ENCODE peak calls at places on chromosomes 12 and 14, in nine cellular contexts. One of them, this sample, is unnamed.
A peak's percentile ranks its signal among the peaks of the same experiment; 100 is the strongest.

GRCh38 chr12:93819048-93819491 is 141.9 kb downstream of the CRADD start:
- DNase-seq in gastrocnemius medialis: peak; percentile 64
- DNase-seq in lower leg skin: peak; percentile 89
- DNase-seq in HCT116: no peak
- DNase-seq in suprapubic skin: peak; percentile 82
- DNase-seq in IMR-90: peak; percentile 88
- DNase-seq in GM12878: no peak
- DNase-seq in tibial nerve: peak; percentile 54
- DNase-seq in uterus: peak; percentile 75
- DNase-seq in this sample: no peak

GRCh38 chr12:88153959-88154358 is 11.9 kb downstream of the TMTC3 start:
- DNase-seq in gastrocnemius medialis: no peak
- DNase-seq in suprapubic skin: no peak
- DNase-seq in tibial nerve: no peak
- DNase-seq in uterus: no peak
- DNase-seq in HCT116: peak; percentile 37
- DNase-seq in lower leg skin: no peak
- DNase-seq in GM12878: no peak
- DNase-seq in IMR-90: peak; percentile 70
- DNase-seq in this sample: peak; percentile 45

GRCh38 chr12:78062781-78063180 is 232.1 kb downstream of the NAV3 start:
- DNase-seq in lower leg skin: no peak
- DNase-seq in uterus: peak; percentile 17
- DNase-seq in GM12878: no peak
- DNase-seq in IMR-90: peak; percentile 83
- DNase-seq in suprapubic skin: no peak
- DNase-seq in gastrocnemius medialis: no peak
- DNase-seq in tibial nerve: no peak
- DNase-seq in HCT116: no peak
- DNase-seq in this sample: no peak

GRCh38 chr14:57390806-57391562 is 598 bp downstream of the NAA30 start:
- DNase-seq in HCT116: no peak
- DNase-seq in lower leg skin: peak; percentile 87
- DNase-seq in uterus: peak; percentile 14
- DNase-seq in gastrocnemius medialis: peak; percentile 15
- DNase-seq in tibial nerve: no peak
- DNase-seq in suprapubic skin: peak; percentile 70
- DNase-seq in GM12878: no peak
- DNase-seq in IMR-90: peak; percentile 14
- DNase-seq in this sample: peak; percentile 58

GRCh38 chr12:9340422-9341259 is 132.4 kb upstream of the PZP start:
- DNase-seq in IMR-90: peak; percentile 92
- DNase-seq in HCT116: no peak
- DNase-seq in uterus: no peak
- DNase-seq in tibial nerve: no peak
- DNase-seq in GM12878: no peak
- DNase-seq in lower leg skin: no peak
- DNase-seq in gastrocnemius medialis: no peak
- DNase-seq in suprapubic skin: no peak
- DNase-seq in this sample: no peak

GRCh38 chr12:104877107-104877705 is 80.9 kb downstream of the SLC41A2 start:
- DNase-seq in lower leg skin: no peak
- DNase-seq in HCT116: no peak
- DNase-seq in uterus: peak; percentile 48
- DNase-seq in IMR-90: peak; percentile 49
- DNase-seq in suprapubic skin: no peak
- DNase-seq in gastrocnemius medialis: no peak
- DNase-seq in tibial nerve: peak; percentile 60
- DNase-seq in GM12878: no peak
- DNase-seq in this sample: peak; percentile 66

GRCh38 chr12:8692573-8692972 is 5.2 kb upstream of the RIMKLB start:
- DNase-seq in gastrocnemius medialis: no peak
- DNase-seq in HCT116: no peak
- DNase-seq in lower leg skin: no peak
- DNase-seq in IMR-90: peak; percentile 71
- DNase-seq in uterus: peak; percentile 54
- DNase-seq in suprapubic skin: no peak
- DNase-seq in GM12878: no peak
- DNase-seq in tibial nerve: peak; percentile 48
- DNase-seq in this sample: no peak

GRCh38 chr12:5773550-5773949 is 171.5 kb downstream of the ANO2 start:
- DNase-seq in suprapubic skin: no peak
- DNase-seq in lower leg skin: no peak
- DNase-seq in gastrocnemius medialis: no peak
- DNase-seq in uterus: no peak
- DNase-seq in HCT116: no peak
- DNase-seq in GM12878: no peak
- DNase-seq in IMR-90: no peak
- DNase-seq in tibial nerve: no peak
- DNase-seq in this sample: no peak

GRCh38 chr14:71423481-71423880 is 508.7 kb upstream of the RGS6 start:
- DNase-seq in tibial nerve: no peak
- DNase-seq in GM12878: no peak
- DNase-seq in suprapubic skin: no peak
- DNase-seq in lower leg skin: no peak
- DNase-seq in uterus: no peak
- DNase-seq in HCT116: no peak
- DNase-seq in IMR-90: no peak
- DNase-seq in gastrocnemius medialis: no peak
- DNase-seq in this sample: no peak

GRCh38 chr14:79712302-79712950 is 498.9 kb downstream of the DIO2 start:
- DNase-seq in GM12878: no peak
- DNase-seq in gastrocnemius medialis: no peak
- DNase-seq in tibial nerve: no peak
- DNase-seq in lower leg skin: no peak
- DNase-seq in HCT116: no peak
- DNase-seq in uterus: no peak
- DNase-seq in IMR-90: no peak
- DNase-seq in suprapubic skin: no peak
- DNase-seq in this sample: no peak

GRCh38 chr14:58362798-58363412 is 32.8 kb upstream of the TOMM20L start:
- DNase-seq in gastrocnemius medialis: no peak
- DNase-seq in IMR-90: peak; percentile 17
- DNase-seq in tibial nerve: no peak
- DNase-seq in uterus: no peak
- DNase-seq in suprapubic skin: no peak
- DNase-seq in lower leg skin: no peak
- DNase-seq in HCT116: peak; percentile 21
- DNase-seq in GM12878: no peak
- DNase-seq in this sample: peak; percentile 37

GRCh38 chr14:79587194-79587593 is 624.1 kb downstream of the DIO2 start:
- DNase-seq in suprapubic skin: no peak
- DNase-seq in IMR-90: no peak
- DNase-seq in lower leg skin: no peak
- DNase-seq in gastrocnemius medialis: no peak
- DNase-seq in HCT116: no peak
- DNase-seq in tibial nerve: no peak
- DNase-seq in uterus: no peak
- DNase-seq in GM12878: no peak
- DNase-seq in this sample: no peak

GRCh38 chr12:123621101-123621500 is 12.4 kb downstream of the EIF2B1 start:
- DNase-seq in IMR-90: no peak
- DNase-seq in lower leg skin: no peak
- DNase-seq in uterus: no peak
- DNase-seq in gastrocnemius medialis: no peak
- DNase-seq in HCT116: no peak
- DNase-seq in tibial nerve: no peak
- DNase-seq in GM12878: no peak
- DNase-seq in suprapubic skin: no peak
- DNase-seq in this sample: no peak

GRCh38 chr12:123617144-123617543 is 15.2 kb downstream of the DDX55 start:
- DNase-seq in tibial nerve: no peak
- DNase-seq in lower leg skin: no peak
- DNase-seq in suprapubic skin: no peak
- DNase-seq in GM12878: no peak
- DNase-seq in IMR-90: no peak
- DNase-seq in gastrocnemius medialis: no peak
- DNase-seq in uterus: no peak
- DNase-seq in HCT116: no peak
- DNase-seq in this sample: no peak

GRCh38 chr12:123617580-123617979 is 15.7 kb downstream of the DDX55 start:
- DNase-seq in suprapubic skin: peak; percentile 35
- DNase-seq in HCT116: no peak
- DNase-seq in uterus: no peak
- DNase-seq in GM12878: no peak
- DNase-seq in tibial nerve: no peak
- DNase-seq in lower leg skin: no peak
- DNase-seq in IMR-90: no peak
- DNase-seq in gastrocnemius medialis: no peak
- DNase-seq in this sample: no peak

GRCh38 chr12:123621619-123622530 is 11.6 kb downstream of the EIF2B1 start:
- DNase-seq in lower leg skin: no peak
- DNase-seq in tibial nerve: no peak
- DNase-seq in uterus: no peak
- DNase-seq in GM12878: no peak
- DNase-seq in gastrocnemius medialis: no peak
- DNase-seq in HCT116: no peak
- DNase-seq in IMR-90: no peak
- DNase-seq in suprapubic skin: no peak
- DNase-seq in this sample: no peak
- H3K4me3 ChIP-seq in lower leg skin: no peak overlapping the region
- H3K4me3 ChIP-seq in tibial nerve: no peak overlapping the region
- H3K4me3 ChIP-seq in uterus: no peak overlapping the region
- H3K4me3 ChIP-seq in GM12878: no peak overlapping the region
- H3K4me3 ChIP-seq in gastrocnemius medialis: no peak overlapping the region
- H3K4me3 ChIP-seq in HCT116: no peak overlapping the region
- H3K4me3 ChIP-seq in IMR-90: no peak overlapping the region
- H3K4me3 ChIP-seq in suprapubic skin: no peak overlapping the region
- H3K4me3 ChIP-seq in this sample: no peak overlapping the region

GRCh38 chr14:100711117-100711462 is 15.6 kb upstream of the DLK1 start:
- DNase-seq in suprapubic skin: no peak
- DNase-seq in tibial nerve: no peak
- DNase-seq in GM12878: no peak
- DNase-seq in HCT116: no peak
- DNase-seq in lower leg skin: no peak
- DNase-seq in uterus: no peak
- DNase-seq in gastrocnemius medialis: no peak
- DNase-seq in IMR-90: no peak
- DNase-seq in this sample: no peak

GRCh38 chr14:100709956-100710284 is 16.8 kb upstream of the DLK1 start:
- DNase-seq in IMR-90: no peak
- DNase-seq in HCT116: no peak
- DNase-seq in uterus: no peak
- DNase-seq in tibial nerve: no peak
- DNase-seq in suprapubic skin: no peak
- DNase-seq in lower leg skin: no peak
- DNase-seq in GM12878: no peak
- DNase-seq in gastrocnemius medialis: no peak
- DNase-seq in this sample: no peak

GRCh38 chr14:100710391-100711116 is 16.1 kb upstream of the DLK1 start:
- DNase-seq in GM12878: no peak
- DNase-seq in suprapubic skin: no peak
- DNase-seq in HCT116: no peak
- DNase-seq in IMR-90: no peak
- DNase-seq in gastrocnemius medialis: no peak
- DNase-seq in tibial nerve: no peak
- DNase-seq in uterus: no peak
- DNase-seq in lower leg skin: no peak
- DNase-seq in this sample: peak; percentile 46

GRCh38 chr14:100712490-100712889 is 14.2 kb upstream of the DLK1 start:
- DNase-seq in IMR-90: no peak
- DNase-seq in suprapubic skin: no peak
- DNase-seq in HCT116: no peak
- DNase-seq in tibial nerve: no peak
- DNase-seq in uterus: no peak
- DNase-seq in gastrocnemius medialis: no peak
- DNase-seq in GM12878: no peak
- DNase-seq in lower leg skin: no peak
- DNase-seq in this sample: no peak

GRCh38 chr14:100711493-100711892 is 15.2 kb upstream of the DLK1 start:
- DNase-seq in uterus: no peak
- DNase-seq in IMR-90: no peak
- DNase-seq in gastrocnemius medialis: no peak
- DNase-seq in tibial nerve: no peak
- DNase-seq in suprapubic skin: no peak
- DNase-seq in HCT116: no peak
- DNase-seq in lower leg skin: no peak
- DNase-seq in GM12878: no peak
- DNase-seq in this sample: peak; percentile 97
- TF ChIP-seq POLR2A in uterus: no peak
- TF ChIP-seq POLR2A in IMR-90: no peak
- TF ChIP-seq POLR2A in gastrocnemius medialis: no peak
- TF ChIP-seq POLR2A in tibial nerve: no peak
- TF ChIP-seq POLR2A in suprapubic skin: no peak
- TF ChIP-seq POLR2A in HCT116: no peak
- TF ChIP-seq POLR2A in lower leg skin: no peak
- TF ChIP-seq POLR2A in GM12878: no peak
- TF ChIP-seq POLR2A in this sample: peak; percentile 23

GRCh38 chr12:55743131-55743921 is 404 bp downstream of the GDF11 start:
- DNase-seq in suprapubic skin: peak; percentile 80
- DNase-seq in uterus: peak; percentile 64
- DNase-seq in HCT116: no peak
- DNase-seq in tibial nerve: no peak
- DNase-seq in gastrocnemius medialis: no peak
- DNase-seq in GM12878: no peak
- DNase-seq in IMR-90: peak; percentile 68
- DNase-seq in lower leg skin: peak; percentile 88
- DNase-seq in this sample: peak; percentile 90

GRCh38 chr12:55743967-55744931 is 1.3 kb downstream of the GDF11 start:
- DNase-seq in suprapubic skin: no peak
- DNase-seq in uterus: no peak
- DNase-seq in tibial nerve: no peak
- DNase-seq in HCT116: no peak
- DNase-seq in gastrocnemius medialis: no peak
- DNase-seq in GM12878: no peak
- DNase-seq in lower leg skin: no peak
- DNase-seq in IMR-90: no peak
- DNase-seq in this sample: peak; percentile 63

GRCh38 chr12:55746147-55746912 is 3.4 kb downstream of the GDF11 start:
- DNase-seq in lower leg skin: no peak
- DNase-seq in suprapubic skin: no peak
- DNase-seq in IMR-90: no peak
- DNase-seq in uterus: no peak
- DNase-seq in tibial nerve: no peak
- DNase-seq in gastrocnemius medialis: no peak
- DNase-seq in GM12878: no peak
- DNase-seq in HCT116: no peak
- DNase-seq in this sample: no peak

GRCh38 chr12:55746913-55747231 is 4.0 kb downstream of the GDF11 start:
- DNase-seq in GM12878: no peak
- DNase-seq in IMR-90: no peak
- DNase-seq in lower leg skin: no peak
- DNase-seq in HCT116: no peak
- DNase-seq in gastrocnemius medialis: no peak
- DNase-seq in tibial nerve: no peak
- DNase-seq in uterus: no peak
- DNase-seq in suprapubic skin: no peak
- DNase-seq in this sample: no peak

GRCh38 chr12:55745361-55746146 is 2.6 kb downstream of the GDF11 start:
- DNase-seq in lower leg skin: no peak
- DNase-seq in HCT116: no peak
- DNase-seq in suprapubic skin: no peak
- DNase-seq in GM12878: no peak
- DNase-seq in uterus: no peak
- DNase-seq in IMR-90: no peak
- DNase-seq in tibial nerve: no peak
- DNase-seq in gastrocnemius medialis: no peak
- DNase-seq in this sample: peak; percentile 90
- H3K4me3 ChIP-seq in lower leg skin: no peak overlapping the region
- H3K4me3 ChIP-seq in HCT116: no peak overlapping the region
- H3K4me3 ChIP-seq in suprapubic skin: no peak overlapping the region
- H3K4me3 ChIP-seq in GM12878: peak overlapping the region; percentile 79
- H3K4me3 ChIP-seq in uterus: peak overlapping the region; percentile 7
- H3K4me3 ChIP-seq in IMR-90: peak overlapping the region; percentile 18
- H3K4me3 ChIP-seq in tibial nerve: peak overlapping the region; percentile 26
- H3K4me3 ChIP-seq in gastrocnemius medialis: peak overlapping the region; percentile 13
- H3K4me3 ChIP-seq in this sample: peak overlapping the region; percentile 75

GRCh38 chr12:47377414-47378221 is 297.9 kb upstream of the AMIGO2 start:
- DNase-seq in lower leg skin: peak; percentile 99
- DNase-seq in suprapubic skin: peak; percentile 96
- DNase-seq in tibial nerve: peak; percentile 61
- DNase-seq in GM12878: no peak
- DNase-seq in IMR-90: peak; percentile 100
- DNase-seq in gastrocnemius medialis: peak; percentile 98
- DNase-seq in uterus: peak; percentile 100
- DNase-seq in HCT116: no peak
- DNase-seq in this sample: no peak
- TF ChIP-seq POLR2A in lower leg skin: no peak
- TF ChIP-seq POLR2A in suprapubic skin: no peak
- TF ChIP-seq POLR2A in tibial nerve: no peak
- TF ChIP-seq POLR2A in GM12878: no peak
- TF ChIP-seq POLR2A in IMR-90: peak; percentile 83
- TF ChIP-seq POLR2A in gastrocnemius medialis: no peak
- TF ChIP-seq POLR2A in uterus: no peak
- TF ChIP-seq POLR2A in HCT116: no peak
- TF ChIP-seq POLR2A in this sample: no peak